ENCODE peak calls at places on chromosomes 13 and 19, in ten cellular contexts. Q is kidney, A is mesendoderm, E is adipocyte, I is GM23248, K is fibroblast of lung, G is IMR-90, T is PC-3, F is neural progenitor cell, W is endodermal cell. U is an unnamed sample.

GRCh38 chr19:17424743-17425365 is 5.0 kb downstream of the MVB12A start:
- DNase-seq in Q (no peak), A (peak), E (peak), I (peak), K (no peak), G (peak), T (peak), F (peak), W (peak), U (peak)

GRCh38 chr19:43499042-43499441 is 5.5 kb downstream of the PHLDB3 start:
- DNase-seq in Q (no peak), A (no peak), E (no peak), I (no peak), K (no peak), G (no peak), T (no peak), F (no peak), W (no peak), U (no peak)

GRCh38 chr19:13986348-13986904 is 19.7 kb downstream of the RFX1 start:
- DNase-seq in Q (peak), A (peak), E (no peak), I (peak), K (peak), G (peak), T (no peak), F (peak), W (peak), U (peak)

GRCh38 chr13:80972857-80973478 is 632.0 kb upstream of the SPRY2 start:
- DNase-seq in Q (no peak), A (no peak), E (no peak), I (no peak), K (no peak), G (no peak), T (no peak), F (no peak), W (no peak), U (no peak)

GRCh38 chr19:15944401-15944800 is 4.4 kb upstream of the OR10H4 start:
- DNase-seq in Q (no peak), A (no peak), E (no peak), I (no peak), K (no peak), G (no peak), T (no peak), F (no peak), W (no peak), U (no peak)

GRCh38 chr19:18408053-18408476 is 10.6 kb upstream of the LRRC25 start:
- DNase-seq in Q (peak), A (peak), E (no peak), I (no peak), K (no peak), G (no peak), T (peak), F (peak), W (peak), U (peak)

GRCh38 chr13:73365681-73366080 is 306.9 kb downstream of the KLF5 start:
- DNase-seq in Q (no peak), A (no peak), E (no peak), I (no peak), K (no peak), G (no peak), T (peak), F (no peak), W (no peak), U (no peak)

GRCh38 chr13:100660761-100661160 is 13.8 kb downstream of the TMTC4 start:
- DNase-seq in Q (no peak), A (no peak), E (no peak), I (no peak), K (no peak), G (no peak), T (no peak), F (no peak), W (no peak), U (no peak)

GRCh38 chr13:46894534-46894906 is 2.3 kb downstream of the HTR2A start:
- DNase-seq in Q (no peak), A (no peak), E (no peak), I (peak), K (no peak), G (no peak), T (peak), F (no peak), W (no peak), U (no peak)

GRCh38 chr13:101424381-101425155 is 8.3 kb upstream of the NALCN start:
- DNase-seq in Q (no peak), A (no peak), E (peak), I (peak), K (peak), G (peak), T (peak), F (no peak), W (no peak), U (no peak)

GRCh38 chr13:90365130-90365529 is 982.4 kb upstream of the MIR17HG start:
- DNase-seq in Q (no peak), A (no peak), E (peak), I (peak), K (peak), G (no peak), T (no peak), F (no peak), W (no peak), U (no peak)

GRCh38 chr13:63942372-63942771 is 2526.7 kb upstream of the PCDH20 start:
- DNase-seq in Q (no peak), A (no peak), E (peak), I (no peak), K (peak), G (peak), T (no peak), F (no peak), W (no peak), U (no peak)

GRCh38 chr13:94309997-94310842 is 169.3 kb downstream of the DCT start:
- DNase-seq in Q (no peak), A (no peak), E (peak), I (peak), K (peak), G (peak), T (peak), F (no peak), W (no peak), U (no peak)

GRCh38 chr19:17312481-17313113 is 3.2 kb downstream of the DDA1 start:
- DNase-seq in Q (no peak), A (no peak), E (no peak), I (no peak), K (no peak), G (no peak), T (no peak), F (no peak), W (no peak), U (no peak)

GRCh38 chr13:66106246-66106645 is 1123.9 kb downstream of the PCDH9 start:
- DNase-seq in Q (no peak), A (no peak), E (no peak), I (no peak), K (no peak), G (no peak), T (no peak), F (no peak), W (no peak), U (no peak)

GRCh38 chr13:79341202-79341601 is 64.9 kb downstream of the RBM26 start:
- DNase-seq in Q (no peak), A (no peak), E (no peak), I (no peak), K (no peak), G (no peak), T (no peak), F (no peak), W (no peak), U (no peak)

GRCh38 chr19:49057636-49058234 is at the start of gene CGB7:
- DNase-seq in Q (peak), A (peak), E (peak), I (peak), K (peak), G (peak), T (peak), F (peak), W (peak), U (peak)

GRCh38 chr13:31703780-31704179 is 35.5 kb upstream of the RXFP2 start:
- DNase-seq in Q (no peak), A (no peak), E (no peak), I (no peak), K (no peak), G (no peak), T (no peak), F (no peak), W (no peak), U (no peak)

GRCh38 chr13:45768668-45769067 is 66.5 kb downstream of the CBY2 start:
- DNase-seq in Q (no peak), A (no peak), E (no peak), I (no peak), K (no peak), G (no peak), T (no peak), F (no peak), W (no peak), U (no peak)
- H3K9ac ChIP-seq in Q (no peak), A (no peak), E (no peak), I (no peak), K (no peak), G (no peak), T (no peak), F (no peak), W (no peak), U (no peak)

GRCh38 chr13:35354305-35354704 is 122.2 kb downstream of the MAB21L1 start:
- DNase-seq in Q (no peak), A (no peak), E (no peak), I (no peak), K (no peak), G (no peak), T (no peak), F (no peak), W (no peak), U (no peak)

GRCh38 chr13:35354882-35355281 is 121.6 kb downstream of the MAB21L1 start:
- DNase-seq in Q (no peak), A (no peak), E (no peak), I (no peak), K (no peak), G (no peak), T (no peak), F (no peak), W (no peak), U (no peak)

GRCh38 chr13:35356572-35356971 is 119.9 kb downstream of the MAB21L1 start:
- DNase-seq in Q (no peak), A (no peak), E (no peak), I (no peak), K (no peak), G (no peak), T (no peak), F (no peak), W (no peak), U (no peak)
- H3K9ac ChIP-seq in Q (no peak), A (no peak), E (no peak), I (no peak), K (no peak), G (no peak), T (no peak), F (no peak), W (no peak), U (no peak)

GRCh38 chr19:56404705-56405056 is 549 bp downstream of the ZNF583 start:
- DNase-seq in Q (no peak), A (no peak), E (no peak), I (peak), K (no peak), G (no peak), T (no peak), F (no peak), W (no peak), U (no peak)

GRCh38 chr19:56403764-56404704 is at the start of gene ZNF583:
- DNase-seq in Q (peak), A (peak), E (peak), I (peak), K (peak), G (peak), T (no peak), F (peak), W (peak), U (peak)

GRCh38 chr19:56405062-56405461 is 930 bp downstream of the ZNF583 start:
- DNase-seq in Q (no peak), A (no peak), E (no peak), I (no peak), K (no peak), G (no peak), T (no peak), F (no peak), W (no peak), U (no peak)

GRCh38 chr19:56400485-56400884 is 3.6 kb upstream of the ZNF583 start:
- DNase-seq in Q (no peak), A (no peak), E (no peak), I (no peak), K (no peak), G (no peak), T (no peak), F (no peak), W (no peak), U (no peak)

GRCh38 chr19:56403261-56403660 is 871 bp upstream of the ZNF583 start:
- DNase-seq in Q (no peak), A (no peak), E (peak), I (peak), K (peak), G (peak), T (no peak), F (peak), W (no peak), U (no peak)
- H3K9ac ChIP-seq in Q (peak), A (no peak), E (peak), I (peak), K (no peak), G (peak), T (no peak), F (peak), W (no peak), U (peak)

DNA sequence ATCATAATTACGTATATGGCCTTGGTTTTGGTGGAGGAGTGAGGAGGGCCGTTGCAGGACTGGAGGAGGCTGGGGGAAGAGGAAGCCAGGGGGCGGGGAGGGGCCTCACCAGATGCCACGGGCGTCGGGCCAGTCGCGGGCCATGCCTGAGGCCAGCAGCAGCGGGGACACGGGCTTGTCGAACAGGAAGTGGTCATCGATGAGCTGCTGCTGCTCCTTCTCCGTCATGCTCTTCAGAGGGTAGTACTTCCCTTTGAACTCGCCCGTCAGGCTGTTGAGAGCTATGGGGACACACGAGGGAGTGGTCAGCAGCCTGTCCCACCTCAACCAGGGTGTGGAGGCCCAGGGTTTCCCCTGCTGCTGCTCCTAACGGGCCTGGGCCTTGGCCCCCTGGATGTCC is 11.0 kb downstream of the CKM start:
- DNase-seq in Q (no peak), A (no peak), E (no peak), I (no peak), K (no peak), G (no peak), T (no peak), F (no peak), W (peak), U (peak)
- H3K9ac ChIP-seq in Q (no peak), A (no peak), E (no peak), I (no peak), K (no peak), G (no peak), T (no peak), F (no peak), W (no peak), U (no peak)

DNA sequence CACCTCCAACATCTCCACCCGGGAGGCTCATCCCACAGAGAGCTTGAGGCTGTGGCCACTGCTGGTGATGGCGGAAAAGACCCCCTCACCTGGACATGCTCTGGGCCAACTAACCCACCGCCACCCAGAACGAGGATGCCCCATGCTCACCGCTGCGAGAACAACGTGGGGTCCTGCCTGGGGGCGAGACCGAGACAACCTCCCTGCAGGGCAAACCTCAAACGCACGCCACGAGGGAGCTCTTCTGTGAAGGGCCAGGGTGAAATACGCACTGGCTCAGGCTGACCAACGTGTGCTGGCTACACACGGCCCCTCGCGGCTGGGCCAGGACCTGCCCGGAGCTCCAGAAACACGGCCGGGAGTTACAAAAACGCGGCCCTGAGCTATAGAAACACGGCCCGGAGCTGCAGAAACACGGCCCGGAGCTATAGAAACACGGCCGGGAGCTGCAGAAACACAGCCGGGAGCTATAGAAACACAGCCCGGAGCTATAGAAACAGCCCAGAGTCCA is 19.0 kb upstream of the PLPP2 start:
- DNase-seq in Q (peak), A (no peak), E (no peak), I (no peak), K (no peak), G (no peak), T (no peak), F (no peak), W (no peak), U (no peak)
- H3K9ac ChIP-seq in Q (no peak), A (no peak), E (no peak), I (no peak), K (no peak), G (no peak), T (no peak), F (no peak), W (no peak), U (no peak)

DNA sequence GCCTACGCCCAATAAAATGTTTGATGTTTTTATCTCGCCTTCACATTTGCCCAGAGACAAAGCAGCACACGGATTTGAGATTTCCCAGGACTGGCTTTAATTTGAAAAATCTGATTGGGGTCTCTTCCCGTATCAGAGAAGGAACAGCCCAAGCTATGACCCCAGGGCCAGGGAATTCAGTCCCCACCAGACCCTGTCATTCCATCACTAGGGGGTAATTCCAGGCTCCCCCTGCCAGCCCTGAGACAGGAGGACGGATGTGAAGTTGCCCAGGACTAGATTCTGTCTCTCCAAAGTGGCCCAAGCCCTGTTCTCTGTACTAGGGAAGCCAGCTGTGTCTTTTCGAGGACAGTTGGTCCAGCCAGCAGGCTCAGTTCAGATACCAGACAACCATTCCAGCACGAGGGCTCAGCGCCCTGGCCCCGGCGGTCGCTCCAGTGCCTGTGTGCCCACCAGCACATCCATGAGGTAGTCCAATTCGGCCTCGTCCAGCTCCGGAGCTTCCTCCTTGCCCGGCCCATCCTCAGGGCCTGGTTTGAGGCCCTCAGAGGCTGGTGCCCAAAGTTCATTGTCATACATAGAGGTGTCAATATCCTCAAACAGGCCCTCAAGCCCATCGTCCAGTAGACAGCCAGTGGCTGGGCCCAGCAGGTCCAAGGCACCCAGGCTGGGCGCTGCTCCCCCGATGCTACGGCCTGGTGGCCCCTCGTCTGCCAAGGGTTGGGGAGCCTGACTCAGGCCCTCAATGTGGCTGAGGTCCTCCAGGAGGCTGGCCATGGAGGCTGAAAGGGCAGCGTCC is 3.2 kb downstream of the SERTAD1 start:
- DNase-seq in Q (no peak), A (no peak), E (no peak), I (no peak), K (no peak), G (no peak), T (no peak), F (no peak), W (peak), U (no peak)
- H3K9ac ChIP-seq in Q (peak), A (no peak), E (peak), I (peak), K (no peak), G (no peak), T (no peak), F (no peak), W (no peak), U (no peak)

DNA sequence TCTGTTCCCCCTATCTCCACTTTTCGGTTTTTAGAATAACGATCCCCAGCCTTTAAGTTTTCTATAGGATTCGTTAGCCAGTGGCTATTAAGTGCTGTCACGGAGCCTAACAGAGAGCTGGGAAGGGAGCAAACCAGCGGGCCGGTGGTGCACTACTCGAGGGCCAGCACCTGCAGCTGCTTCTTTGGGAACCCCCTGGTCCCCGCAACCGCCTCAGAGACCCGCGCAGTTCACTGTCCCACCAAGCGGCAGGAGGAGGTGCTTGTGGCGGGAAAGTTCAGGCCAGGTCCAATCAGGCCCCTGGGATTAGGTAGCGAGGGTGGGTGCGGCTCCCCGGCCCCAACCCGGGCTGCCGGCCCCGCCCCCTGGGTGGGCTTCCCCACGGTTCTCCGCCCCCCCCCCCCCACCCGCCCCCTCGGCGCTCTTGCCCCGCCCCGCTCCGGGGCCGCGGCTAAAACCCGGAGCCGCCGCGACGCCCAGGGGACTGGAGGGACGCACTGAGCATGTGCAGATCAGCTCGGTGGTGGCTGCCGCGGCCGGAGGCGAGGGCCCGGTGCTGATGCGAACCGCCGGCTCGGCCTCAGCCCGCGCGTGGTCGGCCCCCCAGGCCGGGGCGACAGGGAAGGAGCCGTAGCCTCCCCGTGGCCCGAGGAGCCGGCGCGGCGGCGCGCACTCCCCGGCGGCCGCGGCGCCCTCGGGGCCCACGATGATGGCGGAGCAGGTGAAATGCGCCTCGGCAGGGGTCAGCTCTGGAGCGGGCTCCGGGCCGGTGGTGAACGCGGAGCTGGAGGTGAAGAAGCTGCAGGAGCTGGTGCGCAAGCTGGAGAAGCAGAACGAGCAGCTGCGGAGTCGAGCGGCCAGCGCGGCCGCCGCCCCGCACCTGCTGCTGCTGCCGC is at the start of gene SLAIN1:
- DNase-seq in Q (peak), A (peak), E (peak), I (peak), K (peak), G (peak), T (peak), F (peak), W (peak), U (peak)
- H3K9ac ChIP-seq in Q (peak), A (peak), E (no peak), I (no peak), K (peak), G (no peak), T (no peak), F (peak), W (peak), U (peak)